ENCODE peak calls at places on chromosome 5, in seven cellular contexts. D is CD8-positive, alpha-beta T cell; X is PC-3; W is GM23248; M is psoas muscle; K is upper lobe of right lung; I is heart left ventricle. F is an unnamed sample. For H3K9me3, the result is how much of the 10 kb centered on the place peaks cover.

GRCh38 chr5:62779010-62779422 is 200.4 kb downstream of the LRRC70 start:
- DNase-seq in D (no peak), X (peak), W (peak), M (no peak), K (no peak), I (no peak), F (no peak)

GRCh38 chr5:115209279-115209678 is 39.6 kb upstream of the TRIM36 start:
- DNase-seq in D (peak), X (no peak), W (no peak), M (no peak), K (no peak), I (no peak), F (no peak)

GRCh38 chr5:150441813-150442698 is 7.5 kb downstream of the RPS14 start:
- DNase-seq in D (no peak), X (peak), W (peak), M (no peak), K (no peak), I (no peak), F (no peak)

GRCh38 chr5:142520885-142521284 is 165.0 kb downstream of the FGF1 start:
- DNase-seq in D (no peak), X (peak), W (peak), M (no peak), K (no peak), I (no peak), F (no peak)

GRCh38 chr5:109563692-109564091 is 126.0 kb upstream of the MAN2A1 start:
- DNase-seq in D (no peak), X (no peak), W (no peak), M (no peak), K (no peak), I (no peak), F (no peak)

GRCh38 chr5:85921590-85921989 is 696.2 kb upstream of the COX7C start:
- DNase-seq in D (no peak), X (peak), W (no peak), M (no peak), K (no peak), I (no peak), F (no peak)

GRCh38 chr5:157295247-157295646 is 29.3 kb downstream of the CYFIP2 start:
- DNase-seq in D (no peak), X (no peak), W (no peak), M (no peak), K (no peak), I (no peak), F (no peak)

GRCh38 chr5:113122053-113122452 is 145.5 kb downstream of the DCP2 start:
- DNase-seq in D (no peak), X (peak), W (peak), M (peak), K (no peak), I (no peak), F (no peak)

GRCh38 chr5:137245438-137245837 is 253.7 kb downstream of the SPOCK1 start:
- DNase-seq in D (no peak), X (no peak), W (no peak), M (no peak), K (no peak), I (no peak), F (no peak)

GRCh38 chr5:11903614-11904269 is 504 bp downstream of the CTNND2 start:
- DNase-seq in D (no peak), X (peak), W (peak), M (peak), K (peak), I (peak), F (no peak)

GRCh38 chr5:135223891-135224625 is 175.0 kb downstream of the MACROH2A1 start:
- DNase-seq in D (no peak), X (no peak), W (no peak), M (no peak), K (peak), I (no peak), F (no peak)

GRCh38 chr5:96381526-96381925 is 51.5 kb downstream of the PCSK1 start:
- DNase-seq in D (no peak), X (no peak), W (no peak), M (no peak), K (no peak), I (no peak), F (no peak)

GRCh38 chr5:158879993-158880392 is 219.7 kb downstream of the EBF1 start:
- DNase-seq in D (no peak), X (no peak), W (no peak), M (no peak), K (no peak), I (no peak), F (no peak)

GRCh38 chr5:32444946-32445758 is 612 bp upstream of the ZFR start:
- DNase-seq in D (no peak), X (no peak), W (no peak), M (no peak), K (no peak), I (no peak), F (no peak)

GRCh38 chr5:93130623-93131022 is 450.4 kb downstream of the NR2F1-AS1 start:
- DNase-seq in D (no peak), X (no peak), W (no peak), M (no peak), K (no peak), I (no peak), F (no peak)

GRCh38 chr5:173825215-173825865 is 62.8 kb upstream of the CPEB4 start:
- DNase-seq in D (no peak), X (no peak), W (peak), M (peak), K (no peak), I (no peak), F (no peak)

GRCh38 chr5:1912951-1913565 is 30.3 kb upstream of the IRX4 start:
- DNase-seq in D (no peak), X (no peak), W (no peak), M (no peak), K (no peak), I (no peak), F (no peak)

GRCh38 chr5:132070460-132071337 is 2.9 kb upstream of the CSF2 start:
- DNase-seq in D (no peak), X (no peak), W (peak), M (no peak), K (no peak), I (no peak), F (no peak)

GRCh38 chr5:169071-169727 is 22.1 kb upstream of the LRRC14B start:
- DNase-seq in D (no peak), X (peak), W (no peak), M (peak), K (peak), I (no peak), F (no peak)

GRCh38 chr5:83720805-83721431 is at the start of gene HAPLN1:
- DNase-seq in D (no peak), X (no peak), W (peak), M (no peak), K (no peak), I (no peak), F (no peak)

GRCh38 chr5:39422036-39422606 is 2.7 kb downstream of the DAB2 start:
- DNase-seq in D (no peak), X (peak), W (no peak), M (no peak), K (no peak), I (no peak), F (no peak)

GRCh38 chr5:61306531-61307195 is 25.4 kb upstream of the ZSWIM6 start:
- DNase-seq in D (no peak), X (no peak), W (peak), M (no peak), K (no peak), I (no peak), F (no peak)

GRCh38 chr5:94508421-94509148 is 109.8 kb downstream of the KIAA0825 start:
- DNase-seq in D (no peak), X (no peak), W (peak), M (no peak), K (no peak), I (no peak), F (no peak)

GRCh38 chr5:64958757-64959391 is 190.1 kb downstream of the CWC27 start:
- DNase-seq in D (no peak), X (peak), W (peak), M (no peak), K (no peak), I (no peak), F (no peak)

GRCh38 chr5:38831909-38832308 is 13.9 kb upstream of the OSMR start:
- DNase-seq in D (no peak), X (peak), W (peak), M (no peak), K (no peak), I (no peak), F (no peak)

GRCh38 chr5:170336065-170336464 is 38.5 kb upstream of the LCP2 start:
- DNase-seq in D (no peak), X (no peak), W (no peak), M (no peak), K (no peak), I (no peak), F (no peak)

GRCh38 chr5:140182075-140182709 is 7.2 kb downstream of the CYSTM1 start:
- DNase-seq in D (no peak), X (peak), W (peak), M (no peak), K (no peak), I (no peak), F (no peak)

GRCh38 chr5:104186510-104186909 is 623.9 kb upstream of the NUDT12 start:
- DNase-seq in D (no peak), X (no peak), W (no peak), M (no peak), K (no peak), I (no peak), F (no peak)

GRCh38 chr5:104189031-104189430 is 626.4 kb upstream of the NUDT12 start:
- DNase-seq in D (no peak), X (peak), W (peak), M (no peak), K (no peak), I (no peak), F (no peak)

GRCh38 chr5:104187656-104188055 is 625.1 kb upstream of the NUDT12 start:
- DNase-seq in D (no peak), X (no peak), W (no peak), M (no peak), K (no peak), I (no peak), F (no peak)

GRCh38 chr5:104184264-104184663 is 621.7 kb upstream of the NUDT12 start:
- DNase-seq in D (no peak), X (peak), W (no peak), M (no peak), K (no peak), I (no peak), F (no peak)

DNA sequence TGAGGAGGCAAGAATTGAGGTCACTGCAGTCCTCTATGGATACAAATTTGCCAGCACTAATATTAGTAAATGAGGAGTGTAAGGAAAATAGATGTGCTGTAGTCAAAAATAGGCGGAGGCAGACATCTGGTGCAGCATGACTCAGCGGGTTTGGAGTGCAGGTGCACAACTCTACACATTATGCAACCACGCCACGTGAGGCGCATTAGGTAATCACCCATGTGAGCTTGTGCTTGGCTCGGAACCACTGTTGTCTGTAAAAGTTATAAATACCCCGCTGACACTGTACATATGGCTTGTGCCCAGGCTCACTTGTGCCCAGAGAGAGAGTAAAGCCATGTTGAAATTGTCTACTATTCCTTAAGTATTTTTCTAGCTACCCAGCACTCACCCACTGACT is 623.5 kb upstream of the NUDT12 start:
- DNase-seq in D (no peak), X (no peak), W (no peak), M (peak), K (peak), I (no peak), F (no peak)
- H3K9me3 ChIP-seq in D (under half), X (under half), W (under half), M (under half), K (under half), I (under half), F (under half)

DNA sequence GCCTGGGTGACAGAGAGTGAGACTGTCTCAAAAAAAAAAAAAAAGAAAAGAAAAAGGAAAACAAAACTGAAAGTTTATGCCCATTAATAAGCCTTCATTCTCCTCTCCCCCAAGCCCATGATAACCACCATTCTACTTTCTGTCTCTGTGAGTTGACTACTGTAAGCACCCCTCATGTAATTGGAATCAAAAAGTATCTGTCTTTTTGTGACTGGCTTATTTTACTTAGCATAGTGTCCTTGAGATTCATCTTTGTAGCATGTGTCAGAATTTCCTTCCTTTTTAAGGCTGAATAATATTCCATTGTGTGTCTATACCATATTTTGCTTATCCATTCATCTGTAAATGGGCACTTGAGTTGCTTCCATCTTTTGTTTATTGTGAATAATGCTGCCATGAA is 14.0 kb upstream of the TMEM171 start:
- DNase-seq in D (no peak), X (no peak), W (no peak), M (no peak), K (no peak), I (no peak), F (no peak)
- H3K9me3 ChIP-seq in D (under half), X (under half), W (under half), M (under half), K (under half), I (under half), F (under half)

GRCh38 chr5:10374032-10374431 is 20.5 kb downstream of the MARCHF6 start:
- DNase-seq in D (no peak), X (no peak), W (no peak), M (no peak), K (no peak), I (no peak), F (no peak)
- H3K9me3 ChIP-seq in D (under half), X (under half), W (under half), M (under half), K (under half), I (under half), F (under half)

GRCh38 chr5:152171888-152172287 is 233.2 kb downstream of the NMUR2 start:
- DNase-seq in D (no peak), X (no peak), W (no peak), M (no peak), K (no peak), I (no peak), F (no peak)

GRCh38 chr5:152178350-152178699 is 226.8 kb downstream of the NMUR2 start:
- DNase-seq in D (no peak), X (peak), W (no peak), M (no peak), K (no peak), I (no peak), F (no peak)

GRCh38 chr5:152181461-152181860 is 223.6 kb downstream of the NMUR2 start:
- DNase-seq in D (no peak), X (peak), W (no peak), M (no peak), K (no peak), I (no peak), F (no peak)

GRCh38 chr5:152177626-152178349 is 227.3 kb downstream of the NMUR2 start:
- DNase-seq in D (no peak), X (peak), W (no peak), M (no peak), K (no peak), I (no peak), F (no peak)
- H3K9me3 ChIP-seq in D (under half), X (under half), W (under half), M (under half), K (under half), I (under half), F (under half)

DNA sequence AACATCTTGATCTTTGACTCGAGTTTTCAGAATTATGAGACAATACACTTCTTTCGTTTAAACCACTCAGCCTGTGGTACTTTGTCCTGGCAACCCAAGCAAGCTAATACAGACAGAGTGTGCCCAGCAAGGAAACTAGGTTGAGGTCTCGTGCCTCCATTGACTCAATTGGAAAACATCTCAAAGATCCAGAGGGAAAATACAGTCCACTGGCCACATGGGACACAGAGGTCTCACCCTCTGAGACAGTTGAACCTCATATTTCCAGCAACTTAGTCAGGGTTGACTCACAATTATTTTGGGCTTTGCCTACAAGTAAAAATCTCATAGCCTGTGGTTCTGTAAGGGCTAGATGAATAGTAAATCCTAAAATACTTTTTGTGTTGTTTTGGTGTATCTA is 631.5 kb downstream of the MTRR start:
- DNase-seq in D (no peak), X (peak), W (peak), M (no peak), K (no peak), I (no peak), F (no peak)
- H3K9me3 ChIP-seq in D (under half), X (under half), W (under half), M (under half), K (under half), I (under half), F (under half)

GRCh38 chr5:15799612-15800011 is 299.6 kb downstream of the FBXL7 start:
- DNase-seq in D (no peak), X (no peak), W (no peak), M (no peak), K (no peak), I (no peak), F (no peak)

GRCh38 chr5:15807248-15807647 is 307.3 kb downstream of the FBXL7 start:
- DNase-seq in D (no peak), X (no peak), W (peak), M (no peak), K (no peak), I (no peak), F (no peak)

GRCh38 chr5:15799014-15799413 is 299.0 kb downstream of the FBXL7 start:
- DNase-seq in D (no peak), X (no peak), W (no peak), M (no peak), K (no peak), I (no peak), F (no peak)

GRCh38 chr5:15806613-15807012 is 306.6 kb downstream of the FBXL7 start:
- DNase-seq in D (no peak), X (no peak), W (no peak), M (no peak), K (no peak), I (no peak), F (no peak)

GRCh38 chr5:15803280-15803679 is 303.3 kb downstream of the FBXL7 start:
- DNase-seq in D (no peak), X (no peak), W (no peak), M (no peak), K (no peak), I (no peak), F (no peak)
- H3K9me3 ChIP-seq in D (under half), X (under half), W (under half), M (under half), K (under half), I (under half), F (under half)

DNA sequence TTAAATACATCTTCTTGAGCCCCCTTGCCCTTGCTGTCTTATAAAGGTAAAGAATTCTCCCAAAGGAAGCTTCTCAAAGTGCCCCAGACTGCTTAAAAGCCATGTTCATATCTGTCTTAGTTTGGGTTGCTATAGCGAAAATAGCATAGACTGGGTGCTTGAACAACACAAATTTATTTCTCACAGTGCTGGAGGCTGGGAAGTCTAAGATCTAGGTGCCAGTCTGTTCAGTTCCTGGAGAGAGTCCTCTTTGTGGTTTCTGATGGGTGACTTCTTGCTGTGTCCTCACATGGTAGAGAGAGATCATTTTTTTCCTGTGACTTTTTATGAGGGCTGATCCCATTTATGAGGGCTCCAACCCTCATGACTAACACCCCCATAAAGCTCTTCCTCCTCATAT is 486.7 kb upstream of the ADAMTS16 start:
- DNase-seq in D (no peak), X (no peak), W (no peak), M (no peak), K (no peak), I (no peak), F (no peak)
- H3K9me3 ChIP-seq in D (under half), X (under half), W (under half), M (under half), K (under half), I (under half), F (under half)

GRCh38 chr5:178941361-178941760 is 363 bp downstream of the ZNF454 start:
- DNase-seq in D (no peak), X (no peak), W (peak), M (peak), K (no peak), I (no peak), F (no peak)
- H3K9me3 ChIP-seq in D (under half), X (under half), W (under half), M (under half), K (under half), I (under half), F (under half)

GRCh38 chr5:2917524-2917923 is 166.0 kb upstream of the IRX2 start:
- DNase-seq in D (no peak), X (no peak), W (no peak), M (no peak), K (no peak), I (no peak), F (no peak)
- H3K9me3 ChIP-seq in D (under half), X (under half), W (under half), M (under half), K (under half), I (under half), F (under half)

GRCh38 chr5:50302815-50303490 is 138.1 kb downstream of the EMB start:
- DNase-seq in D (no peak), X (peak), W (peak), M (no peak), K (no peak), I (no peak), F (no peak)

GRCh38 chr5:50299896-50300295 is 141.2 kb downstream of the EMB start:
- DNase-seq in D (no peak), X (no peak), W (no peak), M (no peak), K (no peak), I (no peak), F (no peak)

GRCh38 chr5:50300878-50301277 is 140.2 kb downstream of the EMB start:
- DNase-seq in D (no peak), X (peak), W (no peak), M (no peak), K (no peak), I (no peak), F (no peak)

DNA sequence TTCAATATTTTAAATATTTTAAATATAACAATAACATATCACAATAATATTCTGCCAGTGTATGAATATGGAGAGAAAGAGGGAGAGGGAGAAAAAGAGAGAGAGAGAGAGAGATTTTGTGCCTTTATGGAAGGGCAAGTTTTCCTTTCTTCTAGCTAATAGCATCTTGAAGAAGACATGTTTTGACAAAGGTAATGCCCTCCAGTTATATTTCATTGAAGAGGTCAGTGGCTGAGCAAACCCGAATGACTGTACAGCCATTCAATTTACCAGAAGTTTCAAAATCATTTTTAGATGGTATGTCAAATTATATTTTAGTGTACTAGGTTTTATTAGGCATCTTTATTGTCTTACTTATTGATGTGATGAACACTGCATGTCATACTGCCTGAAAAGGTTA is 139.3 kb downstream of the EMB start:
- DNase-seq in D (no peak), X (no peak), W (no peak), M (no peak), K (no peak), I (no peak), F (no peak)
- H3K9me3 ChIP-seq in D (under half), X (under half), W (under half), M (under half), K (under half), I (under half), F (under half)